ENCODE peak calls at places on chromosomes 2 and 18, in five cellular contexts. One of them, this sample, is unnamed.

GRCh38 chr2:184685999-184686841 is 87.9 kb downstream of the ZNF804A start:
- DNase-seq in H9: peak; percentile 15
- DNase-seq in IMR-90: no peak
- DNase-seq in neuronal stem cell: no peak
- DNase-seq in H1: no peak
- DNase-seq in this sample: peak; percentile 15

GRCh38 chr18:68666316-68666715 is 48.6 kb downstream of the TMX3 start:
- DNase-seq in H9: no peak
- DNase-seq in IMR-90: no peak
- DNase-seq in neuronal stem cell: no peak
- DNase-seq in H1: no peak
- DNase-seq in this sample: no peak

GRCh38 chr2:175187378-175187777 is 5.9 kb upstream of the ATP5MC3 start:
- DNase-seq in H9: peak; percentile 48
- DNase-seq in IMR-90: peak; percentile 11
- DNase-seq in neuronal stem cell: no peak
- DNase-seq in H1: no peak
- DNase-seq in this sample: peak; percentile 30

GRCh38 chr2:189751080-189751658 is 11.4 kb downstream of the OSGEPL1 start:
- DNase-seq in H9: peak; percentile 32
- DNase-seq in IMR-90: peak; percentile 25
- DNase-seq in neuronal stem cell: peak; percentile 14
- DNase-seq in H1: no peak
- DNase-seq in this sample: peak; percentile 46

GRCh38 chr2:29113891-29114321 is 1.3 kb upstream of the CLIP4 start:
- DNase-seq in H9: no peak
- DNase-seq in IMR-90: peak; percentile 73
- DNase-seq in neuronal stem cell: no peak
- DNase-seq in H1: no peak
- DNase-seq in this sample: peak; percentile 89

GRCh38 chr2:233385489-233386044 is 31.3 kb downstream of the DGKD start:
- DNase-seq in H9: no peak
- DNase-seq in IMR-90: no peak
- DNase-seq in neuronal stem cell: no peak
- DNase-seq in H1: no peak
- DNase-seq in this sample: peak; percentile 18

GRCh38 chr2:85913854-85914524 is 25.2 kb upstream of the ST3GAL5 start:
- DNase-seq in H9: no peak
- DNase-seq in IMR-90: peak; percentile 57
- DNase-seq in neuronal stem cell: no peak
- DNase-seq in H1: no peak
- DNase-seq in this sample: peak; percentile 80

GRCh38 chr18:75790821-75791220 is 363.3 kb upstream of the SMIM21 start:
- DNase-seq in H9: no peak
- DNase-seq in IMR-90: no peak
- DNase-seq in neuronal stem cell: no peak
- DNase-seq in H1: no peak
- DNase-seq in this sample: no peak

GRCh38 chr2:106041150-106041549 is 153.0 kb downstream of the UXS1 start:
- DNase-seq in H9: no peak
- DNase-seq in IMR-90: no peak
- DNase-seq in neuronal stem cell: no peak
- DNase-seq in H1: no peak
- DNase-seq in this sample: no peak

GRCh38 chr2:190486037-190486623 is 48.4 kb downstream of the NEMP2 start:
- DNase-seq in H9: no peak
- DNase-seq in IMR-90: no peak
- DNase-seq in neuronal stem cell: no peak
- DNase-seq in H1: no peak
- DNase-seq in this sample: no peak

GRCh38 chr2:230908595-230909191 is 16.3 kb downstream of the GPR55 start:
- DNase-seq in H9: peak; percentile 33
- DNase-seq in IMR-90: peak; percentile 93
- DNase-seq in neuronal stem cell: no peak
- DNase-seq in H1: no peak
- DNase-seq in this sample: peak; percentile 93

GRCh38 chr2:240568678-240569522 is 616 bp downstream of the RNPEPL1 start:
- DNase-seq in H9: no peak
- DNase-seq in IMR-90: peak; percentile 64
- DNase-seq in neuronal stem cell: no peak
- DNase-seq in H1: no peak
- DNase-seq in this sample: peak; percentile 60

GRCh38 chr2:11681722-11682589 is 12.0 kb upstream of the NTSR2 start:
- DNase-seq in H9: peak; percentile 84
- DNase-seq in IMR-90: no peak
- DNase-seq in neuronal stem cell: peak; percentile 50
- DNase-seq in H1: no peak
- DNase-seq in this sample: no peak

GRCh38 chr2:234963785-234964615 is 12.2 kb downstream of the SH3BP4 start:
- DNase-seq in H9: no peak
- DNase-seq in IMR-90: peak; percentile 74
- DNase-seq in neuronal stem cell: no peak
- DNase-seq in H1: no peak
- DNase-seq in this sample: peak; percentile 68

GRCh38 chr2:84970266-84970955 is 550 bp upstream of the KCMF1 start:
- DNase-seq in H9: peak; percentile 62
- DNase-seq in IMR-90: peak; percentile 36
- DNase-seq in neuronal stem cell: no peak
- DNase-seq in H1: no peak
- DNase-seq in this sample: peak; percentile 65

GRCh38 chr2:193199322-193199721 is 1004.6 kb upstream of the TMEFF2 start:
- DNase-seq in H9: no peak
- DNase-seq in IMR-90: no peak
- DNase-seq in neuronal stem cell: no peak
- DNase-seq in H1: no peak
- DNase-seq in this sample: no peak

GRCh38 chr18:58223717-58224424 is 179.8 kb downstream of the NEDD4L start:
- DNase-seq in H9: no peak
- DNase-seq in IMR-90: peak; percentile 96
- DNase-seq in neuronal stem cell: no peak
- DNase-seq in H1: no peak
- DNase-seq in this sample: peak; percentile 96

GRCh38 chr2:120740375-120740764 is 4.7 kb downstream of the GLI2 start:
- DNase-seq in H9: peak; percentile 54
- DNase-seq in IMR-90: no peak
- DNase-seq in neuronal stem cell: peak; percentile 57
- DNase-seq in H1: no peak
- DNase-seq in this sample: no peak

GRCh38 chr2:120740765-120741513 is 5.3 kb downstream of the GLI2 start:
- DNase-seq in H9: peak; percentile 80
- DNase-seq in IMR-90: peak; percentile 41
- DNase-seq in neuronal stem cell: peak; percentile 74
- DNase-seq in H1: no peak
- DNase-seq in this sample: peak; percentile 83

GRCh38 chr2:120738786-120739771 is 3.4 kb downstream of the GLI2 start:
- DNase-seq in H9: peak; percentile 59
- DNase-seq in IMR-90: no peak
- DNase-seq in neuronal stem cell: peak; percentile 67
- DNase-seq in H1: no peak
- DNase-seq in this sample: peak; percentile 62

GRCh38 chr2:120743657-120744056 is 8.0 kb downstream of the GLI2 start:
- DNase-seq in H9: peak; percentile 25
- DNase-seq in IMR-90: no peak
- DNase-seq in neuronal stem cell: no peak
- DNase-seq in H1: no peak
- DNase-seq in this sample: no peak

GRCh38 chr2:120741514-120742448 is 6.1 kb downstream of the GLI2 start:
- DNase-seq in H9: peak; percentile 45
- DNase-seq in IMR-90: no peak
- DNase-seq in neuronal stem cell: peak; percentile 69
- DNase-seq in H1: no peak
- DNase-seq in this sample: peak; percentile 63
- H2AK5ac ChIP-seq in H9: no peak overlapping the region
- H2AK5ac ChIP-seq in IMR-90: peak overlapping the region; percentile 63
- H2AK5ac ChIP-seq in neuronal stem cell: peak overlapping the region; percentile 56
- H2AK5ac ChIP-seq in H1: no peak overlapping the region
- H2AK5ac ChIP-seq in this sample: no peak overlapping the region

GRCh38 chr2:60309941-60310680 is 243.3 kb downstream of the BCL11A start:
- DNase-seq in H9: no peak
- DNase-seq in IMR-90: no peak
- DNase-seq in neuronal stem cell: no peak
- DNase-seq in H1: no peak
- DNase-seq in this sample: no peak
- H2AFZ ChIP-seq in H9: no peak overlapping the region
- H2AFZ ChIP-seq in IMR-90: no peak overlapping the region
- H2AFZ ChIP-seq in neuronal stem cell: no peak overlapping the region
- H2AFZ ChIP-seq in H1: no peak overlapping the region
- H2AFZ ChIP-seq in this sample: no peak overlapping the region

GRCh38 chr2:74646829-74647482 is 1.2 kb downstream of the M1AP start:
- DNase-seq in H9: no peak
- DNase-seq in IMR-90: no peak
- DNase-seq in neuronal stem cell: no peak
- DNase-seq in H1: no peak
- DNase-seq in this sample: no peak

GRCh38 chr2:74648009-74648443 is at the start of gene M1AP:
- DNase-seq in H9: peak; percentile 81
- DNase-seq in IMR-90: no peak
- DNase-seq in neuronal stem cell: no peak
- DNase-seq in H1: peak; percentile 27
- DNase-seq in this sample: no peak

DNA sequence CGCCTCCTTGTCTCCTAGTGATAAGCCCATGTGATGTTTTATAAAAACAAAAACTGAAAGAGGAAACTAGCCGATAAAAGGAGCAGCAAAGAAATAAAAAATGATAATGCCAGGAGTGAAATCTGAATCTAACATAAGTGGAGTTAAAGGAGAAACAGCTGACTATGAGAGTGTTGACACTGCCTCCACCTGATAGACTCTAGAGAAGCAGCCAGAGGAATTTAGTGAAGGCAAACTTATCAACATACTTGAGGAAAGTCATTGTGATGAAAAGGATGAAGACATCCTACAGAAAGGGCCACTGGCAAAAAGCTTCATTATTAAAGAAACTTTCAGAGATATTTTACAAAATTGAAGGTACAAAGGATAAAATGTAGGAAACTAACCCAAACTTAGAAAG is 1.9 kb downstream of the M1AP start:
- DNase-seq in H9: no peak
- DNase-seq in IMR-90: no peak
- DNase-seq in neuronal stem cell: no peak
- DNase-seq in H1: no peak
- DNase-seq in this sample: no peak
- H2AK5ac ChIP-seq in H9: no peak overlapping the region
- H2AK5ac ChIP-seq in IMR-90: no peak overlapping the region
- H2AK5ac ChIP-seq in neuronal stem cell: no peak overlapping the region
- H2AK5ac ChIP-seq in H1: no peak overlapping the region
- H2AK5ac ChIP-seq in this sample: no peak overlapping the region

DNA sequence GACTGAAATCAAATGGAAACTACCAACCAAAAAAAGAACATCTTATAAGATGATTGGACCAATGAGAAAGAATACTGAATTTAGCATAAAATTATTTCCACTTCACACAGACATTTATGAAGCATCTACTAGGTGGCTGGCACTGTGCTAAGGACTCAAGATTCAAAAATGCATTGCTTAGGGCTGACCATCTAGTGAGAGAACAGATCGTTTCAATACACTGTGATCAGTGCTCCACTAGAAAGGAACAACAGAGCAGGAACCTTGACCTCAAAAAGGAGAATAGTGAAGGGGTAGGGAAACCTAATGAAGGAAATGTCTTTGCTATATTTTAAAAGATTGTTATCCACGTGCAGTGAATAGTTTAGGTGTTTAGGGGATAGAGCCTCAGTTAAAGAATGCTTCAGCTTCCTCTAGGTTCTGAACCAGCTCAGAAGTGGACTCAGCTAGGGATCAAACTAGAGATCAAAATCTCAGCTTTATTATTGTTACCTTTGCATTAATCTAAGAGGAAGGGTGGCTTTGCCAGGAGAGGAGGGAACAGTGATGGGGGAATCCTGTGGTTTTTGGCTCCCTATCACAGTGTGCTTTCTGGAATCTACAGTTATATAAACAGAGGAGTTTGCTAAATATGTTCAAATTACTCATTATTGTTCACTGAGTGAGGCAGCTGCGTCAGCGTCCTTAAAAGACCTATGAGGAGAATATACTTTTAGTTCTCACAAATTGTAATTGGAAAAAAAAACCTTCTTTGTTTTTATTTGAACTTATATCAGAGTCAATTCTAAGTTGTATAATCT is 16.2 kb upstream of the BBS5 start:
- DNase-seq in H9: no peak
- DNase-seq in IMR-90: peak; percentile 89
- DNase-seq in neuronal stem cell: no peak
- DNase-seq in H1: no peak
- DNase-seq in this sample: peak; percentile 63
- H2AFZ ChIP-seq in H9: peak overlapping the region; percentile 29
- H2AFZ ChIP-seq in IMR-90: peak overlapping the region; percentile 37
- H2AFZ ChIP-seq in neuronal stem cell: peak overlapping the region; percentile 11
- H2AFZ ChIP-seq in H1: no peak overlapping the region
- H2AFZ ChIP-seq in this sample: no peak overlapping the region

GRCh38 chr2:58976374-58977055 is 735.4 kb upstream of the FANCL start:
- DNase-seq in H9: no peak
- DNase-seq in IMR-90: no peak
- DNase-seq in neuronal stem cell: no peak
- DNase-seq in H1: no peak
- DNase-seq in this sample: no peak

GRCh38 chr2:58972737-58973136 is 731.6 kb upstream of the FANCL start:
- DNase-seq in H9: no peak
- DNase-seq in IMR-90: no peak
- DNase-seq in neuronal stem cell: no peak
- DNase-seq in H1: no peak
- DNase-seq in this sample: no peak

GRCh38 chr2:58973831-58974281 is 732.7 kb upstream of the FANCL start:
- DNase-seq in H9: peak; percentile 55
- DNase-seq in IMR-90: no peak
- DNase-seq in neuronal stem cell: no peak
- DNase-seq in H1: peak; percentile 43
- DNase-seq in this sample: no peak

GRCh38 chr2:58974426-58974825 is 733.3 kb upstream of the FANCL start:
- DNase-seq in H9: no peak
- DNase-seq in IMR-90: no peak
- DNase-seq in neuronal stem cell: no peak
- DNase-seq in H1: no peak
- DNase-seq in this sample: no peak

GRCh38 chr2:58974881-58975280 is 733.8 kb upstream of the FANCL start:
- DNase-seq in H9: no peak
- DNase-seq in IMR-90: no peak
- DNase-seq in neuronal stem cell: no peak
- DNase-seq in H1: no peak
- DNase-seq in this sample: no peak
- H2AK5ac ChIP-seq in H9: no peak overlapping the region
- H2AK5ac ChIP-seq in IMR-90: no peak overlapping the region
- H2AK5ac ChIP-seq in neuronal stem cell: no peak overlapping the region
- H2AK5ac ChIP-seq in H1: no peak overlapping the region
- H2AK5ac ChIP-seq in this sample: no peak overlapping the region